ENCODE peak calls at places on chromosomes 13 and 19, in six cellular contexts. D is H1, C is HCT116, E is GM12878, I is K562, H is HepG2. R is an unnamed sample.
A peak's percentile ranks its signal among the peaks of the same experiment; 100 is the strongest.

GRCh38 chr13:110042253-110042652 is 255.9 kb upstream of the IRS2 start:
- DNase-seq in E (no peak), C (no peak), D (no peak), H (no peak), I (no peak), R (no peak)

GRCh38 chr13:82615043-82615442 is 1267.2 kb downstream of the SLITRK1 start:
- DNase-seq in I (no peak), D (no peak), C (no peak), H (no peak), E (no peak), R (no peak)

GRCh38 chr19:3041756-3042517 is 12.9 kb upstream of the TLE2 start:
- DNase-seq in E (no peak), H (no peak), C (no peak), D (no peak), I (peak; percentile 79), R (no peak)

GRCh38 chr19:45171211-45171623 is 6.8 kb downstream of the TRAPPC6A start:
- DNase-seq in C (no peak), I (no peak), E (no peak), H (no peak), D (no peak), R (no peak)

GRCh38 chr13:26483546-26483945 is 73.9 kb upstream of the WASF3 start:
- DNase-seq in I (no peak), D (no peak), C (no peak), H (no peak), E (no peak), R (no peak)

GRCh38 chr13:90750021-90750420 is 597.5 kb upstream of the MIR17HG start:
- DNase-seq in C (no peak), I (no peak), E (no peak), H (no peak), D (no peak), R (no peak)

GRCh38 chr13:44300895-44301638 is 72.6 kb upstream of the SERP2 start:
- DNase-seq in C (peak; percentile 36), D (no peak), E (peak; percentile 56), H (no peak), I (no peak), R (no peak)

GRCh38 chr13:80116107-80116506 is 224.8 kb downstream of the SPRY2 start:
- DNase-seq in D (no peak), I (no peak), E (no peak), C (no peak), H (no peak), R (no peak)

GRCh38 chr19:19006213-19006612 is 27.1 kb downstream of the SUGP2 start:
- DNase-seq in E (no peak), H (no peak), C (no peak), D (no peak), I (no peak), R (no peak)

GRCh38 chr13:91154553-91154952 is 192.9 kb upstream of the MIR17HG start:
- DNase-seq in C (no peak), H (no peak), I (no peak), D (no peak), E (no peak), R (no peak)

GRCh38 chr13:32010137-32010536 is 21.4 kb upstream of the FRY start:
- DNase-seq in E (no peak), H (no peak), D (no peak), I (no peak), C (no peak), R (no peak)

GRCh38 chr13:96573563-96573962 is 420.7 kb downstream of the OXGR1 start:
- DNase-seq in E (no peak), I (no peak), H (no peak), D (no peak), C (no peak), R (no peak)

GRCh38 chr13:104111031-104111430 is 1044.8 kb upstream of the SLC10A2 start:
- DNase-seq in C (no peak), E (no peak), D (no peak), H (no peak), I (no peak), R (no peak)

GRCh38 chr13:103839460-103839859 is 773.2 kb upstream of the SLC10A2 start:
- DNase-seq in H (no peak), E (no peak), D (no peak), I (no peak), C (no peak), R (no peak)

GRCh38 chr13:47594833-47595232 is 406.2 kb downstream of the SUCLA2 start:
- DNase-seq in E (no peak), D (peak; percentile 2), H (no peak), I (no peak), C (no peak), R (peak; percentile 13)

GRCh38 chr19:32018014-32018413 is 327.4 kb upstream of the ZNF507 start:
- DNase-seq in I (no peak), E (no peak), H (no peak), D (no peak), C (no peak), R (no peak)

GRCh38 chr19:48745208-48745995 is 1.3 kb downstream of the IZUMO1 start:
- DNase-seq in I (peak; percentile 63), H (peak; percentile 51), E (no peak), C (no peak), D (no peak), R (no peak)

GRCh38 chr19:10981496-10981895 is 20.7 kb downstream of the SMARCA4 start:
- DNase-seq in D (no peak), H (no peak), C (no peak), I (no peak), E (no peak), R (no peak)

GRCh38 chr19:15195381-15195964 is 5.3 kb downstream of the NOTCH3 start:
- DNase-seq in C (no peak), D (no peak), E (no peak), H (no peak), I (peak; percentile 60), R (no peak)

GRCh38 chr13:99258946-99259345 is 767 bp upstream of the GPR18 start:
- DNase-seq in I (no peak), E (no peak), D (no peak), C (no peak), H (no peak), R (no peak)

GRCh38 chr19:48854103-48854502 is 14.3 kb downstream of the PLEKHA4 start:
- DNase-seq in C (no peak), I (peak; percentile 63), D (no peak), H (no peak), E (no peak), R (no peak)

GRCh38 chr19:38634757-38635482 is 12.5 kb upstream of the ACTN4 start:
- DNase-seq in I (peak; percentile 76), H (no peak), E (peak; percentile 32), C (no peak), D (no peak), R (no peak)

GRCh38 chr13:105327727-105328126 is 1207.7 kb downstream of the EFNB2 start:
- DNase-seq in D (no peak), H (no peak), C (no peak), I (no peak), E (no peak), R (no peak)

GRCh38 chr13:110425444-110425780 is 118.3 kb downstream of the COL4A2 start:
- DNase-seq in D (no peak), I (no peak), C (no peak), E (no peak), H (no peak), R (no peak)

GRCh38 chr13:41960195-41960699 is 662 bp downstream of the VWA8 start:
- DNase-seq in D (no peak), C (no peak), I (no peak), H (peak; percentile 46), E (no peak), R (no peak)

GRCh38 chr13:90926459-90926858 is 421.0 kb upstream of the MIR17HG start:
- DNase-seq in D (no peak), E (no peak), C (no peak), I (no peak), H (no peak), R (no peak)

DNA sequence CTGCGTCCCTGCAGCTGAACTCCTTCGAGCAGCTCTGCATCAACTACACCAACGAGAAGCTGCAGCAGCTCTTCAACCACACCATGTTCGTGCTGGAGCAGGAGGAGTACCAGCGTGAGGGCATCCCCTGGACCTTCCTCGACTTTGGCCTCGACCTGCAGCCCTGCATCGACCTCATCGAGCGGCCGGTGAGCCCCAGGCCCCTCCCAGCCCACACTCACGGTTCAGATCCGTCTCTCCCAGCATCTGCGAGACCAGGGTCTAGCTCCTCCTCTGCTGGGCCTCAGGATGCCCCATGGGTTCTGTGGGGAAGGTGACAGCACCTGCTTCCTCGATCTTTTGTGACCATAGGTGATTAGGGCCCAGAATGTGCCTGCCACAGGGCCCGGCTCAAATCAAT is 46.2 kb downstream of the MYH14 start:
- DNase-seq in I (no peak), D (no peak), E (no peak), H (no peak), C (no peak), R (no peak)
- H3K27me3 ChIP-seq in I (peaks cover 50% of the 10 kb centered on the region), D (no peaks in the 10 kb centered on the region), E (no peaks in the 10 kb centered on the region), H (no peaks in the 10 kb centered on the region), C (no peaks in the 10 kb centered on the region), R (no peaks in the 10 kb centered on the region)

DNA sequence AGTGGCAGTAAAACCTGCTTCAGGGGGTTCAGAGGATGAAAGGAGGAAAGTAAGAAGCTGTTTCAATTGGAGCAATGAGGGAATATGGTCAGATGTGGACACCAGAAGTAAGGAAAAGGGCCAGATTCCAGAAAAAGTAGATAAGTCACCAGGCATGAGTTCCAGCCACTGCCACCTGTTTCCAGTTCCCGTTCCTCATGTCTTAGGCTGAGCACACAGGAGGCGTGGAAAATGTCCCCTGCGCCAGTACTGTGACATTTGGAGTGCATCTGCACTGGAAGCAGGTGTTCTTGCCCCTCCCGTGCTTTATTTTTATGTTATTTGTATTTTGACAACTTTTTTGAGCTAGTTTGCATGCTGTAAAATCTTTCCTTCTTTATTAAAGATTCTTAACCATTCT is 25.3 kb downstream of the LMO7 start:
- DNase-seq in E (no peak), D (no peak), I (no peak), H (no peak), C (no peak), R (no peak)
- H3K9ac ChIP-seq in E (no peak overlapping the region), D (no peak overlapping the region), I (no peak overlapping the region), H (no peak overlapping the region), C (no peak overlapping the region), R (no peak overlapping the region)

DNA sequence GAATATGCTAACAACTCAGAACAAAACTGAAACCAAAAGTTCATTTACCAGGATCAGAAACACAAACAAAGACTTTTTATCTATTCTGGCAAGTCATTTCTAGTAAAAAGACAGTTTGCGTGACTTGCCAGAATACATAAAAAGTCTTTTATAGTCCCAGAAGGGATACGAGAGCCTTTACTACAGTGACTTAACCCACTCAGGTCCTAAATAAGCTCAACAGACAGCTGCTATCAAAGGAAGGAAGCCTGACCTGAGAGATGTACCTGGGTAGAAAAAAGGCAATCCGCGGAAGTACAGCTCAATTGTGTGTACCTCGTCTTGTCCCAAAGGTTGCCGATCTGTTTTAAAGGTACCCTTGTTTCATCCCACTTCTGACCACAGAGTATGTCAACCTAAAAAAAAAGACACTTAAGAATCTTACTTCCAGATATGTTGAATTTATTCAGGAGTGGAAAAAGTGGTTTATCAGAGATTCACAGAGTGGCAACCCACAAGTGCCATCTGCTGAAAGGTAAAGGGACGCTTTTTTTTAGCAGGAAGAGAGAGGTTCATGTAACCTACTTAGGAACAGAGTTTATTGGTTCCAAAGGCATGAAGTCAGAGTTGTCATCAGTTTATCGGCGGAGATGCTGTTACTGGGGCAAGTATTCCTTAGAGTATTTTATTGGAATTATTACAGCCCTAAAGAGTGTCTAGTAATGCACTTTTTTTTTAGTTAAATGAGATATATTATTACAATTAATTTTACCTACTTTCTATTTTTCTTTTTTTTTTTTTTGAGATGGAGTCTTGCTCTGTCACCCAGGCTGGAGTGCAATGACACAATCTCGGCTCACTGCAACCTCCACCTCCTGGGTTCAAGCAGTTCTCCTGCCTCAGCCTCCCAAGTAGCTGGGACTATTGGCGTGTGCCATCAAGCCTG is 69.7 kb upstream of the C1QTNF9B start:
- DNase-seq in C (no peak), E (peak; percentile 51), H (no peak), I (no peak), D (no peak), R (no peak)
- TF ChIP-seq ZNF274 in C (no peak), E (no peak), H (no peak), I (no peak), D (no peak), R (no peak)

GRCh38 chr19:4754248-4754647 is 30.6 kb upstream of the DPP9 start:
- DNase-seq in E (no peak), C (no peak), H (no peak), I (no peak), D (no peak), R (no peak)
- H3K27me3 ChIP-seq in E (no peaks in the 10 kb centered on the region), C (no peaks in the 10 kb centered on the region), H (no peaks in the 10 kb centered on the region), I (peaks cover 64% of the 10 kb centered on the region), D (peaks cover 7% of the 10 kb centered on the region), R (peaks cover 15% of the 10 kb centered on the region)